ENCODE peak calls at places on chromosomes 1 and 21, in ten cellular contexts. V, F, G, I, A, J, E, W, M and D are unnamed samples. For H3K4me1, the result is how much of the 10 kb centered on the place peaks cover.

GRCh38 chr1:21680381-21680780 is 11.2 kb upstream of the RAP1GAP start:
- DNase-seq in V (no peak), F (no peak), G (no peak), I (no peak), A (no peak), J (no peak), E (no peak), W (no peak), M (no peak), D (no peak)

GRCh38 chr1:170664828-170665617 is 1.1 kb downstream of the PRRX1 start:
- DNase-seq in V (no peak), F (no peak), G (no peak), I (peak), A (no peak), J (no peak), E (no peak), W (no peak), M (no peak), D (no peak)

GRCh38 chr1:86318431-86318830 is 77.7 kb downstream of the ODF2L start:
- DNase-seq in V (no peak), F (no peak), G (no peak), I (no peak), A (no peak), J (no peak), E (no peak), W (no peak), M (no peak), D (no peak)

GRCh38 chr1:33655496-33655895 is 183.1 kb downstream of the ZSCAN20 start:
- DNase-seq in V (no peak), F (no peak), G (no peak), I (no peak), A (no peak), J (no peak), E (no peak), W (no peak), M (no peak), D (no peak)

GRCh38 chr1:117658676-117659075 is 52.8 kb downstream of the TENT5C start:
- DNase-seq in V (no peak), F (no peak), G (no peak), I (no peak), A (no peak), J (no peak), E (no peak), W (peak), M (peak), D (no peak)

GRCh38 chr1:85553416-85553815 is 27.1 kb upstream of the CCN1 start:
- DNase-seq in V (no peak), F (no peak), G (no peak), I (no peak), A (no peak), J (no peak), E (no peak), W (no peak), M (no peak), D (no peak)

GRCh38 chr1:15902882-15903281 is 55.4 kb downstream of the SPEN start:
- DNase-seq in V (no peak), F (no peak), G (no peak), I (no peak), A (no peak), J (no peak), E (no peak), W (no peak), M (no peak), D (no peak)

GRCh38 chr1:65979145-65979544 is 186.4 kb downstream of the PDE4B start:
- DNase-seq in V (no peak), F (no peak), G (no peak), I (no peak), A (no peak), J (no peak), E (no peak), W (no peak), M (no peak), D (no peak)

GRCh38 chr1:84269286-84269685 is 32.2 kb upstream of the SAMD13 start:
- DNase-seq in V (no peak), F (no peak), G (no peak), I (no peak), A (no peak), J (no peak), E (no peak), W (no peak), M (no peak), D (no peak)

GRCh38 chr21:34640858-34641257 is 25.9 kb upstream of the RCAN1 start:
- DNase-seq in V (peak), F (no peak), G (no peak), I (no peak), A (no peak), J (no peak), E (peak), W (no peak), M (no peak), D (no peak)

GRCh38 chr1:221069178-221069903 is 190.1 kb downstream of the HLX start:
- DNase-seq in V (no peak), F (no peak), G (no peak), I (no peak), A (no peak), J (no peak), E (no peak), W (no peak), M (no peak), D (no peak)

GRCh38 chr1:42908046-42908445 is 50.6 kb downstream of the SLC2A1 start:
- DNase-seq in V (no peak), F (no peak), G (no peak), I (no peak), A (no peak), J (no peak), E (no peak), W (no peak), M (no peak), D (no peak)

GRCh38 chr1:101964708-101965107 is 32.0 kb downstream of the OLFM3 start:
- DNase-seq in V (no peak), F (no peak), G (no peak), I (no peak), A (no peak), J (no peak), E (no peak), W (no peak), M (no peak), D (no peak)

GRCh38 chr1:226181996-226182714 is 4.4 kb downstream of the ACBD3 start:
- DNase-seq in V (peak), F (no peak), G (peak), I (peak), A (no peak), J (no peak), E (no peak), W (no peak), M (no peak), D (no peak)

GRCh38 chr1:171913385-171913784 is 72.1 kb downstream of the DNM3 start:
- DNase-seq in V (no peak), F (no peak), G (no peak), I (no peak), A (no peak), J (no peak), E (no peak), W (no peak), M (no peak), D (no peak)

GRCh38 chr1:75310067-75310466 is 175.9 kb downstream of the LHX8 start:
- DNase-seq in V (no peak), F (no peak), G (no peak), I (no peak), A (no peak), J (no peak), E (no peak), W (no peak), M (no peak), D (no peak)

GRCh38 chr1:78170845-78171244 is 125.1 kb downstream of the GIPC2 start:
- DNase-seq in V (no peak), F (no peak), G (no peak), I (no peak), A (no peak), J (no peak), E (no peak), W (no peak), M (no peak), D (no peak)

GRCh38 chr1:231919269-231919886 is 292.8 kb downstream of the DISC1 start:
- DNase-seq in V (no peak), F (no peak), G (no peak), I (no peak), A (no peak), J (no peak), E (no peak), W (no peak), M (no peak), D (no peak)

GRCh38 chr1:165862448-165862847 is 35.0 kb downstream of the UCK2 start:
- DNase-seq in V (no peak), F (no peak), G (no peak), I (no peak), A (no peak), J (no peak), E (no peak), W (no peak), M (no peak), D (no peak)

GRCh38 chr1:240888039-240888786 is 276.3 kb upstream of the GREM2 start:
- DNase-seq in V (peak), F (peak), G (no peak), I (no peak), A (no peak), J (peak), E (peak), W (no peak), M (no peak), D (no peak)

GRCh38 chr1:160956966-160957365 is 2.4 kb upstream of the ITLN2 start:
- DNase-seq in V (no peak), F (no peak), G (no peak), I (no peak), A (no peak), J (no peak), E (no peak), W (no peak), M (no peak), D (no peak)
- H3K4me1 ChIP-seq in V (under half), F (under half), G (under half), I (under half), A (under half), J (under half), E (under half), W (under half), M (under half), D (under half)

GRCh38 chr1:155242805-155243358 is 12.4 kb downstream of the ENTREP3 start:
- DNase-seq in V (peak), F (no peak), G (no peak), I (no peak), A (no peak), J (no peak), E (no peak), W (no peak), M (no peak), D (no peak)
- H3K4me3 ChIP-seq in V (peak), F (peak), G (peak), I (peak), A (peak), J (peak), E (no peak), W (no peak), M (peak), D (peak)

DNA sequence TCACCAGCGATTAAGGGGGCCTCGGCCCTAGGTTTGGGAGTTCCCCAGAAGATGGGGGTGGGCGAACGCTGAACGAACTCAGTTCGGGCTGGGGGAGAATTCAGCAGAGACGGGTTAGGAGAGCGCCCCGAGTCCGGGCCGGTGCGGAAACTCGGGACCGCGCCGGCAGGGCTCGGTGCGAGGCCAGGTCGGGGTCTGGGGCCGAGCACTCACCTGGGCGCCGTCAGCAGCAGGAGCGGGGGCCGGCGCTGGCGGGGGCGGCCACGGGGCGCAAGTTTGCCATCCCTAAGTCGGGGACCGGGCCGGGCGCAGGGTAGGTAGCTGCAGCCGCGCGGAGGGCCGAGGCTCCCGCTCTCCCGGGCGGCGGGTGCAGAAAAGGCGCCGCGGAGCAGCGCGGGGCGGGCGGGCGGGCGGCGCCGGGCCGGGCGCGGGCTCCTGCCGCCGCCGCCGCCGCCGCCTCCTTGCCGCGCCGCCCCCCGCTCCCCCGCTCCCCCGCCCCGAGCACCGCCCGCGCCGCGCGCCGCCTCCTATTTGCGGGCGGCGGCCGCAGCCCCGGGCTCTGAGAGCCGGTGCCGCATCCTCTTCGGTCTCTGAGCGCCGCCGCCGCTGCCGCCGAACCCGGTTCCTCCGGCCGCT is 351 bp downstream of the ADGRB2 start:
- DNase-seq in V (no peak), F (no peak), G (no peak), I (no peak), A (no peak), J (no peak), E (no peak), W (no peak), M (peak), D (no peak)
- H3K4me1 ChIP-seq in V (under half), F (half or more), G (under half), I (under half), A (under half), J (under half), E (under half), W (under half), M (under half), D (under half)

DNA sequence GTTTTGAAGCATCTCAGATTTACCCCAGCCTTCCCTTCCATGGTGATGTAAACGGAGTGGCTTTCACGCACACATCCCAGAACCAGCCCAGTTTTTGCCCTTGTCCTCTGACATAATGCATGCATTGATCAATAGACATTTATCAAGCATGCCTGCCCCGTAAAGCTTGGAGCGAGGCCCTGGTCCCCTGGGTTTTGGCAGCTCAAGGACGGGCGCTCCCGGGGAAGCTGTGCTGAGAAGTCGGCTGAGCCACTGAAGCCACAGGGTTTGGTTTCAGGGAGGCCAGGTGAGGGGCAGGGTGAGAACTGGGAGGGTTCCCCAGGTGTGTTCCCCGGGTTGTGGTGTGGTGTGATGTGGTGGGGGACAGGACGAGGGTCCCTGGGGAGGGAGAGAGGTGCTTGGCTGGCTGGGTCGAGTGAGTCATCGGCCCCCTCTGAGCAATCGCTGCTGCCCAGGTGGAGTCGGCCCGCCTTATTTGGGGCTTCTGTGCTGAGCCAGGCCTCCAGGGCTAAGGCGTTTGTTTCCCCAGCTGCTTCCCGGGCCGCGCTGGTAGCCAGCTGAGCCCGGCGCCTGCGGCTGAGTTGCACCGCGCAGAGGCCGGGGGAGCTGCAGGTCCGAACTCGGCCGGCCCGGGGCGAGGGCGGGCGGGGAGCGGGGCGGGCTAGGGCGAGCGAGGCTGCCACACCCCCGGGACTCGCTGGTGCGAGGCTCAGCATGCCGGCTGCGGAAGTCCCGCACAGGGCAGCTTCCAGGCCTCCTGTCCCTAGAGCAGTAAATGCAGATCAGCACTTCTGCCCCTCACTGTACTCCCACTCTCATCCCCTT is 23.6 kb downstream of the ATP2B4 start:
- DNase-seq in V (peak), F (peak), G (peak), I (peak), A (no peak), J (no peak), E (peak), W (peak), M (peak), D (no peak)
- H3K4me3 ChIP-seq in V (no peak), F (peak), G (peak), I (peak), A (peak), J (no peak), E (peak), W (peak), M (peak), D (peak)

GRCh38 chr21:27804515-27804914 is 837.6 kb upstream of the ADAMTS5 start:
- DNase-seq in V (no peak), F (no peak), G (no peak), I (no peak), A (no peak), J (peak), E (no peak), W (no peak), M (no peak), D (no peak)
- H3K4me1 ChIP-seq in V (under half), F (under half), G (under half), I (under half), A (under half), J (under half), E (under half), W (under half), M (under half), D (under half)